ENCODE peak calls at places on chromosomes 5 and 9, in six cellular contexts. C is NB4, B is heart left ventricle, S is stomach, G is cardiac muscle cell, O is IMR-90. F is an unnamed sample.

GRCh38 chr9:3433754-3434153 is 92.0 kb downstream of the RFX3 start:
- DNase-seq in C (no peak), B (no peak), S (no peak), G (no peak), O (no peak), F (no peak)

GRCh38 chr5:52043543-52043942 is 660.3 kb downstream of the ISL1 start:
- DNase-seq in C (no peak), B (no peak), S (no peak), G (no peak), O (no peak), F (no peak)

GRCh38 chr5:58018016-58018415 is 441.9 kb downstream of the PLK2 start:
- DNase-seq in C (no peak), B (no peak), S (no peak), G (no peak), O (no peak), F (no peak)

GRCh38 chr5:133149333-133149732 is 97.5 kb downstream of the HSPA4 start:
- DNase-seq in C (no peak), B (no peak), S (no peak), G (no peak), O (no peak), F (no peak)

GRCh38 chr5:10266839-10267238 is 16.8 kb downstream of the CCT5 start:
- DNase-seq in C (no peak), B (no peak), S (no peak), G (no peak), O (no peak), F (no peak)

GRCh38 chr9:122347348-122348287 is 23.2 kb upstream of the PTGS1 start:
- DNase-seq in C (no peak), B (no peak), S (no peak), G (peak), O (no peak), F (peak)

GRCh38 chr5:104652271-104652861 is 1089.8 kb upstream of the NUDT12 start:
- DNase-seq in C (no peak), B (no peak), S (no peak), G (no peak), O (no peak), F (no peak)

GRCh38 chr5:111197523-111197922 is 26.7 kb upstream of the CAMK4 start:
- DNase-seq in C (no peak), B (no peak), S (no peak), G (peak), O (no peak), F (peak)

GRCh38 chr5:81782811-81783210 is 31.9 kb upstream of the SSBP2 start:
- DNase-seq in C (peak), B (no peak), S (no peak), G (peak), O (peak), F (peak)

GRCh38 chr5:146967646-146968045 is 89.1 kb upstream of the PPP2R2B start:
- DNase-seq in C (no peak), B (peak), S (no peak), G (no peak), O (no peak), F (no peak)

GRCh38 chr9:37405764-37406380 is 16.6 kb upstream of the GRHPR start:
- DNase-seq in C (no peak), B (no peak), S (no peak), G (peak), O (no peak), F (peak)

GRCh38 chr5:5826911-5827310 is 404.4 kb downstream of the ICE1 start:
- DNase-seq in C (no peak), B (no peak), S (no peak), G (no peak), O (no peak), F (no peak)

DNA sequence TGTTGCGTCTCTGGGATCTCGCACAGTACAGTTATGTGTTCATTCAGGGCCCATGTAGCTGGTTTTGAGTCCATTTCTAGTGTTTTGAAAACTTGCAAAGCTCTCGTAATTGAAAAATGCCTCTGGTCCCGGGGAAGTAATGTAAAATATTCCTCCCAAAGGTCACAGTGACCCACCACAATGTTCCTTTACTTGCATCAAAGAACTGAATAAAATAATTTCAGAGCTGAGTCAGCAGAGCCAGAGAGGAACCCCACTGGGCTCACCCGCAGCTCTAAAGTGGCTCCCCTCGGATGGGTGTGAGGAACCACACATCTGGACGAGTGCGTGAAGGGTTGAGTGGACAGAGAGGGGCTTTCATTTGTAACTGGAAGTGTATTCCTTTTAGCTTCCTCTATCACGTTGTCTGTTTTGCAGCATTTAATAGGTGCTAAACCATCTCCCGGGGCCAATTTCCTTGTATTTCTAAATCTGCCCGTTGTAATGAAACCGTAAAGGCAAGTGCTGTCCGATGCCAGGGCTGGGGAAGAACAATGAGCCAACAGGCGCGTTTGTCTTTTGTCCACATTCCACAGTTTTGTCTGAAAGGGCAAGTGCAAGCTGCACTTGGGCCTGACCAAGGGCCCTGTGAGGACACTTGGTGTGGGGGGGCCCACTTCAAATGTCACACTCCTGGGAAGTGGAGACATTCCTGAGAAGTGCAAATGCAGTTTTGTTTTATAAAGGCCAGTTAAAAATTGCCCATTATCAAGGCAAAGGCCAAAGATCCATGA is 29.9 kb downstream of the COL5A1 start:
- DNase-seq in C (no peak), B (no peak), S (no peak), G (no peak), O (no peak), F (no peak)
- H3K4me3 ChIP-seq in C (no peak), B (no peak), S (no peak), G (no peak), O (no peak), F (no peak)

GRCh38 chr5:154482528-154483449 is 4.8 kb upstream of the HAND1 start:
- DNase-seq in C (no peak), B (no peak), S (no peak), G (no peak), O (no peak), F (no peak)
- H3K4me3 ChIP-seq in C (no peak), B (no peak), S (no peak), G (peak), O (no peak), F (no peak)

GRCh38 chr9:137293094-137293481 is 9.0 kb downstream of the NRARP start:
- DNase-seq in C (no peak), B (no peak), S (peak), G (no peak), O (no peak), F (no peak)

GRCh38 chr9:137295313-137296213 is 6.5 kb downstream of the NRARP start:
- DNase-seq in C (peak), B (no peak), S (peak), G (peak), O (no peak), F (peak)

GRCh38 chr9:137293482-137294090 is 8.5 kb downstream of the NRARP start:
- DNase-seq in C (no peak), B (no peak), S (peak), G (no peak), O (no peak), F (no peak)

GRCh38 chr9:137294684-137295312 is 7.3 kb downstream of the NRARP start:
- DNase-seq in C (peak), B (no peak), S (no peak), G (peak), O (peak), F (peak)

GRCh38 chr9:137294091-137294683 is 7.9 kb downstream of the NRARP start:
- DNase-seq in C (peak), B (no peak), S (peak), G (peak), O (peak), F (peak)
- H3K4me3 ChIP-seq in C (no peak), B (no peak), S (peak), G (no peak), O (no peak), F (no peak)

DNA sequence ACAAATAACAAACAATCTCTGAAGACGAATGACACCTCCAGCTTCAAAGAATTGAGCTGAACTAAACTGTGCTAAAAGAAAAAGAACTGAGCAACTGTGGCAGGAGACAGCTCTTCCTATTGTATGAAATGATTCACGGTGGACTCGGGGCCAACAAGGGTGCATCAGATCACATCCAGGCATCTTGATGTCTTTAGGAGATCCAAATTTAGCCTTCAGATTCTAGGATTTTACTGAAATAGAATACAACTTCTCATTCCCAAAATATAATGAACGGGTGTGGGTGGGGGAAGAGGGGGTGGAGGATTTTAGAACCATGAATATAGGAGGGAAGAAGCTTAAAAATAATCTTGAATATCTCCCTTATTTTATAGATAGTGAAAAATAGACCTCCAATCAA is 631.8 kb downstream of the ELAVL2 start:
- DNase-seq in C (no peak), B (no peak), S (no peak), G (no peak), O (no peak), F (no peak)
- H3K4me3 ChIP-seq in C (no peak), B (no peak), S (no peak), G (no peak), O (no peak), F (no peak)

GRCh38 chr9:134624119-134624826 is 17.3 kb upstream of the COL5A1 start:
- DNase-seq in C (no peak), B (peak), S (no peak), G (no peak), O (no peak), F (no peak)
- H3K4me3 ChIP-seq in C (no peak), B (no peak), S (no peak), G (no peak), O (no peak), F (no peak)

GRCh38 chr5:26872337-26872736 is 166.0 kb downstream of the CDH9 start:
- DNase-seq in C (no peak), B (no peak), S (no peak), G (no peak), O (no peak), F (no peak)
- H3K4me3 ChIP-seq in C (no peak), B (no peak), S (no peak), G (no peak), O (no peak), F (no peak)

GRCh38 chr9:130913599-130914416 is 17.2 kb upstream of the QRFP start:
- DNase-seq in C (no peak), B (no peak), S (no peak), G (no peak), O (no peak), F (no peak)
- H3K4me3 ChIP-seq in C (no peak), B (no peak), S (peak), G (no peak), O (no peak), F (no peak)

F was measured in fibroblast of pulmonary artery.